ENCODE peak calls at places on chromosomes 16 and 17, in seven cellular contexts. O is endodermal cell; U is left ventricle myocardium inferior; Y is CD4-positive, alpha-beta T cell; X is stromal cell of bone marrow; C is activated CD4-positive, alpha-beta T cell treated with anti-CD3 and anti-CD28 coated beads, Interleukin-2, amount 50 U/mL, for 4 hours; A is type B pancreatic cell. N is an unnamed sample.

GRCh38 chr16:15489016-15489415 is 54.6 kb downstream of the BMERB1 start:
- DNase-seq in A (no peak), X (no peak), U (no peak), Y (no peak), C (no peak), O (no peak), N (no peak)

GRCh38 chr16:16096161-16096857 is 127.0 kb downstream of the ABCC6 start:
- DNase-seq in A (no peak), X (peak), U (peak), O (no peak), Y (no peak), C (no peak), N (peak)

GRCh38 chr17:48358203-48358602 is 71.8 kb downstream of the SKAP1 start:
- DNase-seq in X (no peak), Y (no peak), U (no peak), C (no peak), O (no peak), A (no peak), N (no peak)

GRCh38 chr17:66343531-66344078 is 41.2 kb downstream of the PRKCA start:
- DNase-seq in X (no peak), A (no peak), U (no peak), C (no peak), Y (no peak), O (no peak), N (no peak)

GRCh38 chr16:57938936-57939871 is 31.7 kb downstream of the CNGB1 start:
- DNase-seq in Y (no peak), A (no peak), O (peak), C (no peak), X (peak), U (peak), N (peak)

GRCh38 chr17:45839442-45839841 is 5.2 kb upstream of the SPPL2C start:
- DNase-seq in C (no peak), Y (no peak), O (no peak), X (no peak), U (no peak), A (no peak), N (no peak)

GRCh38 chr16:79977974-79978836 is 377.7 kb upstream of the MAF start:
- DNase-seq in U (no peak), A (no peak), Y (no peak), O (no peak), X (no peak), C (no peak), N (no peak)

GRCh38 chr17:68512967-68513474 is 791 bp downstream of the PRKAR1A start:
- DNase-seq in U (no peak), X (no peak), Y (no peak), A (no peak), O (peak), C (no peak), N (no peak)

GRCh38 chr16:71383054-71383773 is 24.7 kb downstream of the CALB2 start:
- DNase-seq in X (no peak), O (peak), A (no peak), Y (no peak), C (no peak), U (no peak), N (no peak)

GRCh38 chr17:7803981-7804380 is 30.0 kb upstream of the KDM6B start:
- DNase-seq in C (no peak), O (peak), X (peak), Y (no peak), A (no peak), U (no peak), N (no peak)

GRCh38 chr17:78717431-78717980 is 64.6 kb downstream of the CYTH1 start:
- DNase-seq in X (peak), U (no peak), A (no peak), Y (no peak), C (no peak), O (peak), N (peak)

GRCh38 chr16:86200722-86201121 is 301.8 kb downstream of the IRF8 start:
- DNase-seq in C (no peak), A (no peak), O (peak), Y (no peak), U (no peak), X (no peak), N (no peak)

GRCh38 chr17:13182854-13183253 is 165.0 kb upstream of the ELAC2 start:
- DNase-seq in Y (no peak), A (no peak), O (peak), C (no peak), X (no peak), U (no peak), N (no peak)

GRCh38 chr17:49656247-49656646 is 21.6 kb downstream of the SPOP start:
- DNase-seq in A (no peak), C (no peak), Y (no peak), O (no peak), X (no peak), U (no peak), N (no peak)

GRCh38 chr17:45316271-45317112 is at the start of gene MAP3K14:
- DNase-seq in X (no peak), U (peak), Y (peak), A (peak), C (peak), O (peak), N (peak)

GRCh38 chr16:83066011-83066410 is 439.2 kb downstream of the CDH13 start:
- DNase-seq in C (no peak), A (no peak), U (no peak), Y (no peak), O (no peak), X (no peak), N (no peak)

GRCh38 chr16:19113577-19114358 is at the start of gene ITPRIPL2:
- DNase-seq in O (peak), X (peak), C (no peak), U (peak), A (peak), Y (no peak), N (peak)

GRCh38 chr16:67915831-67916723 is 15.6 kb downstream of the CTRL start:
- DNase-seq in C (no peak), Y (no peak), X (no peak), U (no peak), A (no peak), O (no peak), N (no peak)

GRCh38 chr16:46607529-46607928 is 13.7 kb downstream of the SHCBP1 start:
- DNase-seq in U (no peak), C (no peak), O (no peak), A (no peak), X (peak), Y (no peak), N (no peak)

GRCh38 chr17:5419959-5420653 is at the start of gene RPAIN:
- DNase-seq in U (peak), Y (peak), X (peak), A (peak), C (peak), O (peak), N (peak)

GRCh38 chr17:35742496-35742895 is 10.5 kb downstream of the GAS2L2 start:
- DNase-seq in U (no peak), C (no peak), X (no peak), O (no peak), A (no peak), Y (no peak), N (no peak)

GRCh38 chr16:15435216-15435864 is 952 bp downstream of the BMERB1 start:
- DNase-seq in Y (no peak), U (no peak), A (no peak), O (peak), C (no peak), X (no peak), N (no peak)

GRCh38 chr16:27566417-27566816 is 16.5 kb downstream of the KATNIP start:
- DNase-seq in U (no peak), Y (no peak), A (no peak), C (no peak), O (no peak), X (no peak), N (no peak)

GRCh38 chr17:34386925-34387550 is 24.0 kb upstream of the CCL1 start:
- DNase-seq in U (no peak), O (peak), A (no peak), C (no peak), Y (no peak), X (peak), N (no peak)

GRCh38 chr16:85052536-85052935 is 24.9 kb downstream of the KIAA0513 start:
- DNase-seq in A (no peak), U (no peak), C (no peak), O (no peak), X (no peak), Y (no peak), N (no peak)

GRCh38 chr17:82665891-82666290 is 17.6 kb upstream of the WDR45B start:
- DNase-seq in O (no peak), A (no peak), U (no peak), Y (no peak), X (no peak), C (no peak), N (no peak)

GRCh38 chr17:80817321-80817845 is 174.3 kb upstream of the CHMP6 start:
- DNase-seq in X (no peak), O (no peak), U (no peak), C (no peak), A (no peak), Y (no peak), N (no peak)

GRCh38 chr17:57687642-57688041 is 57.5 kb downstream of the CCDC182 start:
- DNase-seq in C (no peak), U (no peak), O (no peak), Y (no peak), A (no peak), X (no peak), N (no peak)

GRCh38 chr17:77425791-77426641 is 285.2 kb downstream of the SEC14L1 start:
- DNase-seq in C (peak), O (peak), X (no peak), A (no peak), Y (peak), U (no peak), N (peak)

GRCh38 chr17:49887086-49887743 is 39.3 kb upstream of the TAC4 start:
- DNase-seq in C (no peak), O (peak), X (no peak), A (no peak), Y (no peak), U (no peak), N (no peak)

GRCh38 chr16:54363760-54364159 is 77.2 kb upstream of the IRX3 start:
- DNase-seq in U (no peak), Y (no peak), A (no peak), O (peak), C (no peak), X (no peak), N (no peak)

GRCh38 chr17:47204722-47205418 is 4.3 kb upstream of the MYL4 start:
- DNase-seq in A (no peak), X (no peak), Y (peak), U (peak), C (no peak), O (no peak), N (no peak)

GRCh38 chr17:65039349-65039988 is 17.1 kb downstream of the GNA13 start:
- DNase-seq in C (peak), Y (peak), U (no peak), A (no peak), X (no peak), O (no peak), N (no peak)

GRCh38 chr17:8664426-8665105 is 34.0 kb upstream of the MYH10 start:
- DNase-seq in U (no peak), O (no peak), X (no peak), Y (no peak), A (no peak), C (no peak), N (no peak)

GRCh38 chr17:49995055-49995738 is at the start of gene DLX3:
- DNase-seq in O (peak), Y (no peak), C (no peak), A (peak), X (peak), U (peak), N (peak)

GRCh38 chr17:67136191-67137025 is 92.1 kb downstream of the CACNG1 start:
- DNase-seq in Y (no peak), U (no peak), O (no peak), C (no peak), X (no peak), A (no peak), N (no peak)

GRCh38 chr17:39822051-39822450 is 42.1 kb downstream of the IKZF3 start:
- DNase-seq in A (no peak), X (no peak), U (no peak), O (no peak), Y (no peak), C (no peak), N (no peak)

GRCh38 chr17:60102632-60103047 is 23.9 kb upstream of the HEATR6 start:
- DNase-seq in C (peak), A (no peak), U (no peak), O (peak), X (no peak), Y (peak), N (no peak)

GRCh38 chr17:66287911-66288310 is 14.5 kb upstream of the PRKCA start:
- DNase-seq in A (no peak), O (no peak), C (no peak), X (no peak), U (no peak), Y (no peak), N (no peak)